ENCODE peak calls at places on chromosomes 6 and 20, in eight cellular contexts. Q, K, G, J, O, B, E and Y are unnamed samples.

GRCh38 chr20:50251992-50252491 is 61.4 kb downstream of the CEBPB start:
- DNase-seq in Q (peak; percentile 87), K (no peak), G (no peak), J (peak; percentile 48), O (peak; percentile 64), B (peak; percentile 90), E (no peak), Y (no peak)

GRCh38 chr6:158938811-158939254 is 61.2 kb downstream of the RSPH3 start:
- DNase-seq in Q (no peak), K (no peak), G (peak; percentile 48), J (no peak), O (no peak), B (peak; percentile 73), E (no peak), Y (peak; percentile 49)

GRCh38 chr6:4564746-4565145 is 211.5 kb upstream of the CDYL start:
- DNase-seq in Q (no peak), K (no peak), G (no peak), J (no peak), O (no peak), B (no peak), E (no peak), Y (no peak)

GRCh38 chr20:33832113-33832853 is 21.1 kb downstream of the CHMP4B start:
- DNase-seq in Q (peak; percentile 21), K (no peak), G (no peak), J (no peak), O (peak; percentile 38), B (no peak), E (no peak), Y (no peak)

GRCh38 chr20:434661-435419 is 26.7 kb downstream of the RBCK1 start:
- DNase-seq in Q (no peak), K (no peak), G (no peak), J (no peak), O (no peak), B (no peak), E (no peak), Y (no peak)

GRCh38 chr6:26507658-26508057 is 7.6 kb downstream of the BTN1A1 start:
- DNase-seq in Q (no peak), K (no peak), G (no peak), J (no peak), O (no peak), B (no peak), E (no peak), Y (no peak)

GRCh38 chr6:154494592-154494991 is 15.9 kb downstream of the CNKSR3 start:
- DNase-seq in Q (no peak), K (no peak), G (no peak), J (no peak), O (no peak), B (no peak), E (no peak), Y (no peak)

GRCh38 chr6:514396-514973 is 122.9 kb downstream of the IRF4 start:
- DNase-seq in Q (no peak), K (no peak), G (no peak), J (no peak), O (no peak), B (no peak), E (no peak), Y (no peak)

GRCh38 chr20:51360451-51361230 is 181.9 kb downstream of the NFATC2 start:
- DNase-seq in Q (peak; percentile 100), K (no peak), G (no peak), J (peak; percentile 100), O (peak; percentile 100), B (peak; percentile 98), E (no peak), Y (peak; percentile 29)

GRCh38 chr6:149128489-149129145 is 188.9 kb upstream of the TAB2 start:
- DNase-seq in Q (no peak), K (no peak), G (peak; percentile 13), J (no peak), O (no peak), B (no peak), E (no peak), Y (no peak)

GRCh38 chr6:47028835-47029360 is 13.2 kb downstream of the ADGRF1 start:
- DNase-seq in Q (no peak), K (no peak), G (no peak), J (no peak), O (no peak), B (no peak), E (no peak), Y (no peak)

GRCh38 chr20:62796699-62797491 is 622 bp downstream of the MRGBP start:
- DNase-seq in Q (no peak), K (no peak), G (no peak), J (no peak), O (no peak), B (no peak), E (no peak), Y (peak; percentile 35)

GRCh38 chr6:43759926-43760798 is 9.8 kb upstream of the VEGFA start:
- DNase-seq in Q (no peak), K (no peak), G (no peak), J (no peak), O (no peak), B (no peak), E (no peak), Y (no peak)

GRCh38 chr20:46090095-46090388 is 280 bp upstream of the NCOA5 start:
- DNase-seq in Q (no peak), K (no peak), G (no peak), J (no peak), O (no peak), B (no peak), E (no peak), Y (no peak)

GRCh38 chr20:46089338-46090094 is at the start of gene NCOA5:
- DNase-seq in Q (peak; percentile 95), K (peak; percentile 96), G (peak; percentile 97), J (peak; percentile 98), O (peak; percentile 97), B (peak; percentile 98), E (peak; percentile 84), Y (peak; percentile 97)

GRCh38 chr20:46087161-46087560 is 2.6 kb downstream of the NCOA5 start:
- DNase-seq in Q (peak; percentile 42), K (no peak), G (peak; percentile 36), J (peak; percentile 41), O (no peak), B (peak; percentile 58), E (no peak), Y (no peak)

GRCh38 chr20:46089076-46089337 is 755 bp downstream of the NCOA5 start:
- DNase-seq in Q (peak; percentile 12), K (no peak), G (no peak), J (no peak), O (peak; percentile 18), B (peak; percentile 69), E (no peak), Y (peak; percentile 49)

DNA sequence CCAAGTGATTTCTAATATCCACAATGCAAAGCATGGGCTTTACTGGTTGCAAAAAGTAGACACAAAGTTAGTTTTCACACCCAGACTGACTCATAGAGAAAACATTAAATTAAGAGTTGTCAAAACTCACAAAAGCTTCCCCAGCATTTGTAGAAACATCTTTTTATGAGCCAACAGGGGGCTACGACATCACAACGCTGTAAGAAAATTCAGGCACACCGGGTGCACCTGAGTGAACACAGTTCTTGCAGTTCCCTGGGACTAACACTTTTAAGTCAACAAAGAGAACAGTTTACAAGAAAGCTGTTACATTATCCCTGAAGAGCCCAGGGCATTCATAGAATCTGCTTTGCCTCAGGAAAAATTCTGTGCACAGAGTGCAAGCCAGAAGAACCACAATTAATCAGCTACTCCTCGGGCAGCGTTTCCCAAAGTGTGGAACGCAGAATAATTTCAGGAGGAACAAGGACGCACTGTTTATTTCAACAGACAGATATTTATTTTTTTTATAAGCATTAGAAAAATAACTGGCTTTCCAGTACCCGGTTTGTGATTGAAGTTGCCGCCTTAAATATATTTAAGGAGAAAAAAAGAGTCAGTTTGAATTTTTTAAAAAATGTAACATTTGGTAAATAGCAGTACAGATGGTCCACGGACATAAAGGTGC is 1.2 kb downstream of the NCOA5 start:
- DNase-seq in Q (peak; percentile 8), K (peak; percentile 45), G (peak; percentile 61), J (peak; percentile 68), O (peak; percentile 19), B (peak; percentile 59), E (no peak), Y (peak; percentile 28)
- H2AFZ ChIP-seq in Q (peak overlapping the region; percentile 98), K (no peak overlapping the region), G (no peak overlapping the region), J (no peak overlapping the region), O (no peak overlapping the region), B (peak overlapping the region; percentile 92), E (no peak overlapping the region), Y (peak overlapping the region; percentile 53)

DNA sequence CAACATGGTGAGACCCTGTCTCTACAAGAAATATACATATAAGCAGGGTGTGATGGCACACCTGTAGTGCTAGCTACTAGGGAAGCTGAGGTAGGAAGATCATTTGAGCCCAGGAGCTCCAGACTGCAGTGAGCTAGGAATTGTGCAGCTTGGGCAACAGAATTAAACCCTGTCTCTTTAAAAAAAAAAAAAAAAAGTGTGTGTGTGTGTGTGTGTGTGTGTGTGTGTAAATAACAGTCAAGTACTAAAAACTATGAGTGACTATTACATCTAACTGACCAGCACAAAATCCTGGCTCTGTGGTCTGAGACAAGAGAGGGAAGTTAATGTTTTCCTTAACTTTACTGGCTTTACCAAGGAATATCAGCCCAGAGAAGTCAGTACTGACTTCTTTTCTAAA is 32.8 kb downstream of the REPS1 start:
- DNase-seq in Q (no peak), K (no peak), G (no peak), J (no peak), O (no peak), B (no peak), E (no peak), Y (no peak)
- H3K4me1 ChIP-seq in Q (no peaks in the 10 kb centered on the region), K (no peaks in the 10 kb centered on the region), G (peaks cover 15% of the 10 kb centered on the region), J (peaks cover 8% of the 10 kb centered on the region), O (peaks cover 8% of the 10 kb centered on the region), B (peaks cover 26% of the 10 kb centered on the region), E (no peaks in the 10 kb centered on the region), Y (peaks cover 14% of the 10 kb centered on the region)

GRCh38 chr6:8983202-8983688 is 547.9 kb upstream of the SLC35B3 start:
- DNase-seq in Q (peak; percentile 53), K (peak; percentile 57), G (peak; percentile 47), J (peak; percentile 78), O (peak; percentile 13), B (peak; percentile 84), E (peak; percentile 4), Y (peak; percentile 81)

DNA sequence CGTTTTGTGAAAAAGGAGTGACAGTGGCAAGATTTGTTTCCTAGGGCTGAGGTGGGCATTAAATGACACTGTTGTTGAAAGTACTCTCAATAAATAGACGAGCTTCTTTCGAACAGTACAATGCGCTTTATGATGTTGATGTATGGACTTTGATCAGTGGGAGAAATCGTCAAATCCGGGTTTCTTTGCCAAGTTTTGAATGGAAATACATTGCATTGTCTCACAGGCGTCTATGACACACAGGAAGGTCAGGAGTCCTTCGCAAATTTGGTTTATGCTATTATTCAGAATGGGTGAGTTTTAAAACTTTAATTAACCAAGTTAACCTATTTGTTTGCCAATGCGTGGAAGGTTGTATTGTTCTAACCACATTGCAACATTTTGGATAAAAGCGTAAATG is 547.3 kb upstream of the SLC35B3 start:
- DNase-seq in Q (no peak), K (no peak), G (no peak), J (no peak), O (no peak), B (peak; percentile 14), E (no peak), Y (no peak)
- H2AFZ ChIP-seq in Q (no peak overlapping the region), K (peak overlapping the region; percentile 21), G (no peak overlapping the region), J (no peak overlapping the region), O (peak overlapping the region; percentile 65), B (peak overlapping the region; percentile 83), E (no peak overlapping the region), Y (peak overlapping the region; percentile 7)

DNA sequence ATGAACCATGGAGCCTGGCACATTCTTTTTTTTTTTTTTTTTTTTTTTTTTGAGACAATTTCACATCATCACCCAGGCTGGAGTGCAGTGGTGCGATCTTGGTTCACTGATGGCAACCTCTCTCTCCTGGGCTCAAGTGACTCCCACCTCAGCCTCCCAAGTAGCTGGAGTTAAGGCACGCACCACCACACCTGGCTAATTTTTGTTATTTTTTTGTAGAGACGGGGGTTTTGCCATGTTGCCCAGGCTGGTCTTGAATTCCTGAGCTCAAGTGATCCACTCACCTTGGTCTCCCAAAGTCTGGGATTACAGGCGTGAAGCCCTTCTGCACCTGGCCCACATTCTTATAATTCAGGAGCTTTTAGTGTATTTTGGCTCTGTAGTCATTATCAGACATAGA is 17.4 kb downstream of the ARID1B start:
- DNase-seq in Q (no peak), K (no peak), G (no peak), J (no peak), O (no peak), B (no peak), E (no peak), Y (no peak)
- H3K4me1 ChIP-seq in Q (peaks cover 11% of the 10 kb centered on the region), K (no peaks in the 10 kb centered on the region), G (peaks cover 59% of the 10 kb centered on the region), J (no peaks in the 10 kb centered on the region), O (peaks cover 3% of the 10 kb centered on the region), B (peaks cover 10% of the 10 kb centered on the region), E (peaks cover 38% of the 10 kb centered on the region), Y (peaks cover 14% of the 10 kb centered on the region)